ENCODE peak calls at places on chromosome 17, in five cellular contexts. C is PC-9, P is HCT116, K is A673, G is neural progenitor cell. Y is an unnamed sample.

GRCh38 chr17:1644493-1645206 is 882 bp downstream of the SCARF1 start:
- DNase-seq in P (no peak), K (no peak), G (no peak), C (peak; percentile 28), Y (no peak)

GRCh38 chr17:46876926-46877325 is 25.5 kb downstream of the WNT9B start:
- DNase-seq in G (no peak), P (no peak), C (no peak), K (no peak), Y (no peak)

GRCh38 chr17:35057332-35057915 is 6.1 kb downstream of the RFFL start:
- DNase-seq in C (no peak), P (no peak), K (no peak), G (no peak), Y (no peak)

GRCh38 chr17:83086907-83087787 is 7.7 kb downstream of the METRNL start:
- DNase-seq in K (no peak), P (no peak), C (no peak), G (no peak), Y (no peak)

GRCh38 chr17:73196500-73196899 is 3.6 kb downstream of the COG1 start:
- DNase-seq in K (no peak), P (no peak), C (no peak), G (peak; percentile 68), Y (no peak)

GRCh38 chr17:12709063-12709462 is 43.4 kb downstream of the MYOCD start:
- DNase-seq in G (no peak), C (no peak), P (no peak), K (no peak), Y (no peak)

GRCh38 chr17:32426894-32427293 is 17.4 kb upstream of the PSMD11 start:
- DNase-seq in C (no peak), P (no peak), G (no peak), K (no peak), Y (no peak)

GRCh38 chr17:47225911-47226688 is 17.0 kb downstream of the MYL4 start:
- DNase-seq in K (no peak), G (no peak), P (no peak), C (no peak), Y (no peak)

GRCh38 chr17:77721823-77722160 is 236.7 kb upstream of the TNRC6C start:
- DNase-seq in K (no peak), C (no peak), G (no peak), P (no peak), Y (no peak)

GRCh38 chr17:76940738-76941350 is 72.6 kb downstream of the MGAT5B start:
- DNase-seq in P (no peak), K (no peak), G (peak; percentile 34), C (no peak), Y (no peak)

DNA sequence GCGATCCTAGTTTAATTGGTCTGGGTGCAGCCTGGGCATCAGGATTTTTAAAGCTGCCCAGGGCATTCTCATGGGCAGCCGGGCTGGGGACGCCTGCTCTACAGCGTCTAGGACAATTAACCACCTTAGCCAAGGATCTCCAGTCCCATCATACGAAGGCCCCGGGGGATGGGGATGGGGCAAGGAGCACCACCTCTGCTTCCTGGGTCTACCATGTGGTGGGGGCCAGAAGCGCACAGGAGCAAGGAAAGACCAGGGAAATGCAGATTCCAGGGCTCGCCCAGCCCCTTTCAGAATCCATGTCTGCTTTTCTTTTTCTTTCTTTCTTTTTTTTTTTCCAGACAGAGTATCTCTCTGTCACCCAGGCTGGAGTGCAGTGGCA is 29.3 kb downstream of the TBC1D16 start:
- DNase-seq in G (no peak), K (no peak), P (no peak), C (no peak), Y (no peak)
- H3K4me3 ChIP-seq in G (no peak overlapping the region), K (no peak overlapping the region), P (no peak overlapping the region), C (no peak overlapping the region), Y (peak overlapping the region; percentile 52)

DNA sequence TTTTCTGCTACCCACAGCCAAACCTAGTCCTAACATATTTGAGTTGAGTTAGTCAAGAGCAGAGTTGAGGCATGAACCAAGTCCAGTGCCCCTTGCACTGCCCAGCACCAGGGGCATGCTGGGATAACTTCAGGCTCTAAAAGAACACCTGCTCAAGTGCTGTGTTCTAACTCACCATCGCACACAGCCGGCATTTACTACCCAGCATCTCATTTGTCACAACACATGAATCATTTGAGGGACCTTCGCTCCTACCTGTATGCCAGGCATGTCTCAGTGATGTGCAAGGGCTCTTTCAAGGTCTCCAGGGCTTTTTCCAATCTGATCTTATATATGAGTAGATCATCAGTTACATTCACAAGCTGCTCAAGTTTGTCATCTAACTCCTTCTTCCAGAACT is 12.6 kb downstream of the TEKT1 start:
- DNase-seq in K (no peak), C (no peak), P (no peak), G (no peak), Y (no peak)
- TF ChIP-seq EZH2 in K (no peak), C (no peak), P (no peak), G (no peak), Y (no peak)

GRCh38 chr17:29279397-29280070 is 14.4 kb downstream of the NUFIP2 start:
- DNase-seq in G (no peak), P (no peak), K (no peak), C (no peak), Y (no peak)

GRCh38 chr17:29278692-29279091 is 15.3 kb downstream of the NUFIP2 start:
- DNase-seq in C (no peak), K (no peak), G (no peak), P (no peak), Y (no peak)

DNA sequence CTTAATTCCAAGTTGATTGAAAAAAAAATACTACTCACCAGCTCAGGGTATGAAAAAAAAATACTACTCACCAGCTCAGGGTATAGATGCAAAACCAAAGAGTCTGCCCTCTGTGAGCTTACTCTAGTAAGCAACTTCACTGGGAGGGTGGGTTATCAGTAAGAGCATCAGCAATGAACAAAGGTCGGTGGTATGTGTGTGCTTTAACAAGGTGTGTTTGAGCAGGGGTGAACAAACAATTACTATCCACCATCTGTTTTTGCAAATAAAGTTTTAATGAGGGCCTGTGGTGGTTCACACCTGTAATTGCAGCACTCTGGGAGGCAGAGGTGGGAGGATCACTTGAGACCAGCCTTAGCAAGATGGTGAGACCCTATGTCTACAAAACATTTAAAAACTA is 20.0 kb downstream of the NUFIP2 start:
- DNase-seq in G (no peak), K (no peak), C (no peak), P (no peak), Y (no peak)
- H3K4me3 ChIP-seq in G (no peak overlapping the region), K (no peak overlapping the region), C (no peak overlapping the region), P (no peak overlapping the region), Y (no peak overlapping the region)

DNA sequence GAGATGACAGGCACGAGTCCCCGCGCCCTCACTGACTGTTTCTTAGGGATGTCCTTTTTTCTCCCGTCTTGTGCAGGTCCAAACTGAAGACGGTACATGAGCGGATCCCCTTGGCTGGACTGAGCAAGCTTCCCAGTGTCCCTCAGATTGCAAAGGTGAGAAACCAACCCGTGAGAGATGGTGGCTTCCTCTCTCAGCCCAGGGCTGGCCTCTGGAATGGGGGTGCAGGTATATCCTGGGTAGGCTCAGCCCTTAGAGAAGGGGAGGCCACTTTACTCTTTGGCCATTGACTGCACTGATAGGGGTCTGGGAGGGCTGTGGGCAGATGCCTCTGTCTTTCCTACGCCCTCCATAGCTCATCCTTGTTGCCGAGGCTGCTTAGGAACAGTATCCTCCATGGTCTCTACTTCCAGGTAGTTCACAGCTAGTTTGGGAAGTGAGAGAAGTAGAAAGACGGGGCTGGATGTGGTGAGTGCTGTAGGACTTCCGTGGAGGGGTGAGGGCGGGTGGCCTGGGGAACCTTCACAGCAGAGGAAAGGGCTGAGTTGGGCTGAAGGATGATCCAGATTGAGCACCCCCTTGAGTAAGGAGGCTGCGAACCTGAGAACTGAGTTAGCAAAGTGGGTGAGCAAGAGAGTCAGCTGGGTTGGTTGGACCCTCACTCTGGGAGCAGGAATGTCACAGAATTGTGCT is 83.0 kb downstream of the OR1D5 start:
- DNase-seq in P (no peak), K (no peak), G (no peak), C (no peak), Y (no peak)
- TF ChIP-seq EZH2 in P (no peak), K (no peak), G (no peak), C (no peak), Y (no peak)

DNA sequence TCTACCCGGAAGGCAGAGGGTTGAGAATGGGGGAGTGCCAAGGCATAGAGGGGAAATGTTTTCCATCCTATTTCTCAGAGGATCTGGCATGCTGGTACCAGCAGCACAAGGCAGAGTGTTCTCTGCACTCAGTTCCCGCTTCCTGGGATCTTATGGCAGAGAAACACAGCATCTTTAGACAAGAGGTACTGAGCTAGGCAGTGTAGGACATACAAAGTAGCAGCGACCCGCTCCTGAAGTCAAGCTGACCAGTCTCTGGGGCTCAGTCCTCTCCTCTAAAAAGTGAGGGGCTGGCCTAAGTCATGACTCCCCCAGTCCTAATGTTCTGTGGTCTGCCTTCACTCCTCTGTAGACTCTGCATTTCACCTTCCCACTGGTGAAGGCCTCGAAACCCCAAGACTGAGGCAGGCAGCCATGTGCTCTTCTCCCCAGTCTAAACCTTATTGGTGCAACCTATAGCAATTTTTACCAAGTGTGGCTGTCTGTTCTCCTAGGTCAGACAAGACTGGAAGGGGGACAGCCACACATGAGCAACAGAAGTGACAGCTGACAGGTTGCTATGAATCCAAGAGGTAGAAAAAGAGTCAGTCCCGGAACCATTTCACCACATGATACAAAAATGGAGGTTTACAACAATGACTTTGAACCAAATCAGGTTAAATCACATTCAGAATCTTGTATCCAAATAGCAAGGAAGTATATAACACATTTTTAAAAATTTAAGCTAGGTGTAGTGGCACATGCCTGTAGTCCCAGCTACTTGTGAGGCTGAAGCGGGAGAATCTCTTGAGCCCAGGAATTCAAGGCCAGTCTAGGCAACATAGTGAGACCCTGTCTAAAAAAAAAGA is 11.4 kb upstream of the TSPOAP1 start:
- DNase-seq in C (no peak), K (no peak), G (no peak), P (no peak), Y (no peak)
- H3K4me3 ChIP-seq in C (no peak overlapping the region), K (no peak overlapping the region), G (no peak overlapping the region), P (no peak overlapping the region), Y (no peak overlapping the region)

DNA sequence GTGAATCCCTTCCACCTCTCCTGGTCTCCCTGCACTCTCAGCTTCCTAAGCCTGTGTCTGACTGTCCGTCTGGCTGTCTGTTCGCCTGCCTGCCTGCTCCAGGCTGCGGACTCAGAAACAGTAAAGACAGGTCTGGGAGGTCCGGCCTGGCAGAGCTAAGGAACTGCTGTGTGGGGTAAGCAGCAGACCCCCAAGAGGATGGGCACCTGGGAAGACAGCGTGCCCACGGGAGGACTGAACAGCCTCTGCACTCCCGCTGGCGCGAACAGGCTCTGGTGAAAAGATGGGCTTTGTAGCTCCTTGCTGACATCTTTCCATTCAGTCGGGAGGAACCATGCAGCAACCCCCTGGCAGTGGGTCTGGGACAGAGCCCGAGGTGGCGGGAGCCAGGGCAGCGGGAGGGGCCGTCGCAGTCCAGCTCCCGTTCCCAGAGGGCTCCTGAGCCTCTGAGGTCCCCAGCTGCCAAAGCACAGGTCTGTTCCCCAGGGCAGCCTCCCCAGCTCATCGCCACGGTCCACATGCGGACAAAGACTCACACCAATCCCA is 196.3 kb downstream of the RBFOX3 start:
- DNase-seq in C (no peak), G (no peak), P (no peak), K (no peak), Y (no peak)
- TF ChIP-seq EZH2 in C (no peak), G (no peak), P (no peak), K (no peak), Y (no peak)

Y was measured in SK-N-MC.